ENCODE peak calls at places on chromosomes 4 and X, in six cellular contexts. Y is astrocyte, P is left lung, F is upper lobe of right lung, M is stomach, L is ovary. E is an unnamed sample. For H3K27me3, the result is how much of the 10 kb centered on the place peaks cover.

GRCh38 chr4:152957437-152958185 is 21.5 kb downstream of the FHDC1 start:
- DNase-seq in M (peak), Y (no peak), F (peak), L (no peak), P (no peak), E (no peak)

GRCh38 chr4:10879411-10880110 is 195.0 kb upstream of the CLNK start:
- DNase-seq in Y (peak), L (no peak), M (no peak), F (no peak), P (no peak), E (no peak)

GRCh38 chrX:48613502-48614160 is 16.3 kb downstream of the WDR13 start:
- DNase-seq in F (no peak), L (no peak), P (no peak), Y (peak), M (no peak), E (no peak)

GRCh38 chr4:188002346-188002745 is 6.8 kb downstream of the ZFP42 start:
- DNase-seq in P (no peak), M (no peak), F (no peak), L (no peak), Y (no peak), E (no peak)

GRCh38 chr4:133865606-133866327 is 335.8 kb downstream of the PABPC4L start:
- DNase-seq in F (no peak), L (no peak), Y (peak), P (no peak), M (no peak), E (no peak)

GRCh38 chr4:135240796-135241195 is 1039.2 kb upstream of the PABPC4L start:
- DNase-seq in Y (no peak), L (no peak), F (no peak), P (no peak), M (no peak), E (no peak)

GRCh38 chrX:30653415-30654131 is at the start of gene GK:
- DNase-seq in P (peak), L (no peak), M (no peak), Y (no peak), F (no peak), E (peak)

GRCh38 chr4:140049024-140049923 is 104.7 kb downstream of the MAML3 start:
- DNase-seq in P (no peak), M (peak), L (peak), Y (peak), F (peak), E (peak)

GRCh38 chr4:1843852-1844251 is 12.1 kb downstream of the LETM1 start:
- DNase-seq in P (no peak), L (no peak), M (no peak), Y (no peak), F (no peak), E (no peak)

GRCh38 chr4:3514806-3515421 is 17.3 kb downstream of the LRPAP1 start:
- DNase-seq in F (no peak), M (no peak), Y (no peak), L (no peak), P (peak), E (no peak)
- TF ChIP-seq CTCF in F (no peak), M (no peak), Y (no peak), L (no peak), P (no peak), E (no peak)

DNA sequence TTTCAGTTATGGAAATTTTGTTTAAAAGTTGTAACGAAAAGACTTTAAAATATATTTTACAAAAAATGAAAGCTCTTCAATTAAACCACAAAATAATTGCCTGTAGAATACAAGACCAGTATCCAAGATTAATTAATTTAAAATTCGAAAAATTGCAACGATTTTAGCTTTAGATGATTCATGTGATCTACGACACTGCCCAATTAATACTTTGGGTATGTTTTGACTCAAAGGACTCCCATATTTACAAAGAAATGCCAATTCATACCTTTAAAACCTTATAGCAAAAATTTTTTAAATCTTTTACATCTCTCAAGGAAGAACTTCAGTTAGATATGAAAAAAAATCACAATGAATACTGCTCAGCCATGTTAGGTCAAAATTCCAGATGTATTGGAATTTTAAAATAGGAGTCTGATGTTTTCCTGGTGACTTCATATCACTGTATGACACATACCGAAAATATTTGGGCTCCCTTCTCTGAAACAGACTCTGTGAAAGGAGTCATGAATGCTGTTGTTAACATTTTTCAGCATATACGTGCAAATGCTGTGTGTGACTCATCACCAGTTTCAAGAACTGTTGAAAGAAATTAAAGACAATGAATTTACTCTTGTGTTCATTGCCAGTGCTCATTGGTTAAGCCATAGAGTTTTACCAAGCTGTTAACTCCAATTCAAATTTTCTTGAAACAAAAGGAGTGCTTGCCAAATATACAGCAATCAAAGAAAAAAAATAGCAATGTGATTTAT is 13.8 kb upstream of the SMS start:
- DNase-seq in M (no peak), L (no peak), F (no peak), P (no peak), Y (peak), E (peak)
- H3K4me3 ChIP-seq in M (no peak), L (no peak), F (peak), P (no peak), Y (no peak), E (no peak)

GRCh38 chr4:110632506-110633357 is 9.9 kb upstream of the PITX2 start:
- DNase-seq in Y (no peak), M (no peak), F (no peak), P (no peak), L (no peak), E (no peak)

GRCh38 chr4:110629214-110629754 is 6.4 kb upstream of the PITX2 start:
- DNase-seq in P (no peak), Y (no peak), M (no peak), L (no peak), F (no peak), E (no peak)

GRCh38 chr4:110629780-110630500 is 7.1 kb upstream of the PITX2 start:
- DNase-seq in P (no peak), M (no peak), L (no peak), Y (no peak), F (no peak), E (no peak)

GRCh38 chr4:110631582-110632505 is 9.0 kb upstream of the PITX2 start:
- DNase-seq in Y (peak), F (peak), M (peak), L (no peak), P (no peak), E (peak)

GRCh38 chr4:110630621-110631402 is 7.9 kb upstream of the PITX2 start:
- DNase-seq in P (no peak), Y (no peak), F (no peak), L (no peak), M (no peak), E (no peak)
- H3K27me3 ChIP-seq in P (half or more), Y (half or more), F (half or more), L (under half), M (under half), E (under half)

GRCh38 chr4:151532001-151532708 is 123.2 kb downstream of the FHIP1A start:
- DNase-seq in Y (no peak), M (no peak), L (no peak), P (no peak), F (no peak), E (no peak)

GRCh38 chr4:151529187-151529586 is 120.2 kb downstream of the FHIP1A start:
- DNase-seq in P (no peak), M (no peak), L (no peak), Y (no peak), F (no peak), E (no peak)

GRCh38 chr4:151527699-151528098 is 118.7 kb downstream of the FHIP1A start:
- DNase-seq in F (no peak), P (no peak), L (no peak), Y (no peak), M (no peak), E (no peak)

GRCh38 chr4:151530230-151530629 is 121.3 kb downstream of the FHIP1A start:
- DNase-seq in F (no peak), P (no peak), Y (peak), L (no peak), M (no peak), E (no peak)

GRCh38 chr4:151530783-151531182 is 121.8 kb downstream of the FHIP1A start:
- DNase-seq in L (no peak), Y (no peak), P (no peak), M (no peak), F (no peak), E (no peak)
- TF ChIP-seq CTCF in L (no peak), Y (peak), P (no peak), M (no peak), F (peak), E (peak)

GRCh38 chr4:80099671-80100070 is 26.6 kb upstream of the ANTXR2 start:
- DNase-seq in F (no peak), L (no peak), P (no peak), M (no peak), Y (no peak), E (no peak)

GRCh38 chr4:80098635-80099034 is 25.6 kb upstream of the ANTXR2 start:
- DNase-seq in M (no peak), F (no peak), P (no peak), Y (no peak), L (no peak), E (no peak)

GRCh38 chr4:80094191-80094590 is 21.2 kb upstream of the ANTXR2 start:
- DNase-seq in F (no peak), P (no peak), Y (no peak), M (no peak), L (no peak), E (no peak)

GRCh38 chr4:80096175-80096850 is 23.3 kb upstream of the ANTXR2 start:
- DNase-seq in P (no peak), F (no peak), L (no peak), M (no peak), Y (no peak), E (no peak)

GRCh38 chr4:80097395-80098177 is 24.6 kb upstream of the ANTXR2 start:
- DNase-seq in F (no peak), M (no peak), L (no peak), Y (peak), P (no peak), E (no peak)
- H3K4me3 ChIP-seq in F (no peak), M (no peak), L (no peak), Y (no peak), P (no peak), E (no peak)

DNA sequence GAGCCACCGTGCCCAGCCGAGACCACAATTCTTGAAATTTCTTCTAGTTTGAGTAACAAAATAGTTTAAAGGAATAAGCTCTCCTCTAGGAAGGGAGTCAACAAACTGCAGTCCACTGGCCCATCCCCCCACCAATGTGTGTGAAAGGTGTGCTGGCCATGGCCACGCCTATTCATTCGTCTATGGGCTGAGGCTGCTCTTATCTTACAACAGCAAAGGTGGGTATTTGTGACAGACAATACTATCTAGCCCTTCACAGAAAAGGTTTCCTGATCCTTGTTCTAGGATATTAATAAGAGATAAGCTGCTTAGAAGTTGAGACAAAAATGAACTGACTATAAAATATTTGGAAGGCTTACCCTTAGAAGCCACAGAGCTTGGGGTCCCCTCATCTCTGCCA is 41.2 kb downstream of the BEND2 start:
- DNase-seq in P (no peak), L (no peak), F (no peak), M (no peak), Y (no peak), E (no peak)
- H3K27me3 ChIP-seq in P (under half), L (under half), F (under half), M (under half), Y (under half), E (under half)